ENCODE peak calls at places on chromosomes 5 and 9, in seven cellular contexts. One of them, this sample, is unnamed.

GRCh38 chr5:112290667-112291066 is 128.4 kb downstream of the EPB41L4A start:
- DNase-seq in A549: no peak
- DNase-seq in body of pancreas: no peak
- DNase-seq in OCI-LY7: no peak
- DNase-seq in WTC11: no peak
- DNase-seq in AG09319: no peak
- DNase-seq in left ventricle myocardium inferior: no peak
- DNase-seq in this sample: no peak

GRCh38 chr5:134463991-134464760 is 52.5 kb upstream of the CDKN2AIPNL start:
- DNase-seq in A549: no peak
- DNase-seq in body of pancreas: no peak
- DNase-seq in OCI-LY7: peak; percentile 50
- DNase-seq in WTC11: no peak
- DNase-seq in AG09319: no peak
- DNase-seq in left ventricle myocardium inferior: no peak
- DNase-seq in this sample: no peak

GRCh38 chr5:180289433-180289832 is 2.5 kb downstream of the MAPK9 start:
- DNase-seq in A549: no peak
- DNase-seq in body of pancreas: peak; percentile 94
- DNase-seq in OCI-LY7: no peak
- DNase-seq in WTC11: no peak
- DNase-seq in AG09319: no peak
- DNase-seq in left ventricle myocardium inferior: no peak
- DNase-seq in this sample: no peak

GRCh38 chr5:74903165-74903787 is 37.1 kb upstream of the FAM169A start:
- DNase-seq in A549: peak; percentile 57
- DNase-seq in body of pancreas: peak; percentile 66
- DNase-seq in OCI-LY7: no peak
- DNase-seq in WTC11: peak; percentile 84
- DNase-seq in AG09319: no peak
- DNase-seq in left ventricle myocardium inferior: no peak
- DNase-seq in this sample: peak; percentile 51

GRCh38 chr5:132053483-132053882 is 7.0 kb upstream of the IL3 start:
- DNase-seq in A549: no peak
- DNase-seq in body of pancreas: no peak
- DNase-seq in OCI-LY7: no peak
- DNase-seq in WTC11: no peak
- DNase-seq in AG09319: no peak
- DNase-seq in left ventricle myocardium inferior: peak; percentile 3
- DNase-seq in this sample: no peak

GRCh38 chr5:77640577-77641396 is 2.3 kb upstream of the OTP start:
- DNase-seq in A549: no peak
- DNase-seq in body of pancreas: no peak
- DNase-seq in OCI-LY7: no peak
- DNase-seq in WTC11: peak; percentile 39
- DNase-seq in AG09319: no peak
- DNase-seq in left ventricle myocardium inferior: no peak
- DNase-seq in this sample: no peak

GRCh38 chr9:89923961-89924504 is 319.2 kb downstream of the GADD45G start:
- DNase-seq in A549: no peak
- DNase-seq in body of pancreas: peak; percentile 18
- DNase-seq in OCI-LY7: peak; percentile 3
- DNase-seq in WTC11: no peak
- DNase-seq in AG09319: no peak
- DNase-seq in left ventricle myocardium inferior: no peak
- DNase-seq in this sample: no peak

GRCh38 chr9:2335260-2335659 is 286.3 kb upstream of the VLDLR start:
- DNase-seq in A549: no peak
- DNase-seq in body of pancreas: no peak
- DNase-seq in OCI-LY7: no peak
- DNase-seq in WTC11: no peak
- DNase-seq in AG09319: no peak
- DNase-seq in left ventricle myocardium inferior: no peak
- DNase-seq in this sample: no peak

GRCh38 chr9:97510797-97511761 is 9.6 kb downstream of the TMOD1 start:
- DNase-seq in A549: peak; percentile 51
- DNase-seq in body of pancreas: no peak
- DNase-seq in OCI-LY7: no peak
- DNase-seq in WTC11: no peak
- DNase-seq in AG09319: peak; percentile 38
- DNase-seq in left ventricle myocardium inferior: no peak
- DNase-seq in this sample: no peak

GRCh38 chr5:14410068-14410941 is 171.3 kb upstream of the OTULINL start:
- DNase-seq in A549: no peak
- DNase-seq in body of pancreas: no peak
- DNase-seq in OCI-LY7: no peak
- DNase-seq in WTC11: no peak
- DNase-seq in AG09319: no peak
- DNase-seq in left ventricle myocardium inferior: peak; percentile 50
- DNase-seq in this sample: no peak

GRCh38 chr5:178277346-178277745 is 44.7 kb upstream of the PHYKPL start:
- DNase-seq in A549: no peak
- DNase-seq in body of pancreas: no peak
- DNase-seq in OCI-LY7: no peak
- DNase-seq in WTC11: no peak
- DNase-seq in AG09319: no peak
- DNase-seq in left ventricle myocardium inferior: no peak
- DNase-seq in this sample: no peak

GRCh38 chr5:180085837-180086236 is 14.3 kb upstream of the RNF130 start:
- DNase-seq in A549: no peak
- DNase-seq in body of pancreas: no peak
- DNase-seq in OCI-LY7: no peak
- DNase-seq in WTC11: no peak
- DNase-seq in AG09319: no peak
- DNase-seq in left ventricle myocardium inferior: no peak
- DNase-seq in this sample: no peak

GRCh38 chr5:54090495-54091084 is 219.8 kb downstream of the ARL15 start:
- DNase-seq in A549: peak; percentile 72
- DNase-seq in body of pancreas: no peak
- DNase-seq in OCI-LY7: no peak
- DNase-seq in WTC11: no peak
- DNase-seq in AG09319: peak; percentile 80
- DNase-seq in left ventricle myocardium inferior: no peak
- DNase-seq in this sample: no peak

GRCh38 chr5:174559141-174559540 is 165.2 kb upstream of the MSX2 start:
- DNase-seq in A549: no peak
- DNase-seq in body of pancreas: no peak
- DNase-seq in OCI-LY7: no peak
- DNase-seq in WTC11: no peak
- DNase-seq in AG09319: no peak
- DNase-seq in left ventricle myocardium inferior: no peak
- DNase-seq in this sample: no peak

GRCh38 chr9:128341435-128341849 is 1.1 kb downstream of the SLC27A4 start:
- DNase-seq in A549: peak; percentile 84
- DNase-seq in body of pancreas: peak; percentile 78
- DNase-seq in OCI-LY7: peak; percentile 84
- DNase-seq in WTC11: peak; percentile 81
- DNase-seq in AG09319: no peak
- DNase-seq in left ventricle myocardium inferior: peak; percentile 40
- DNase-seq in this sample: peak; percentile 52

GRCh38 chr9:86093788-86094555 is 5.4 kb downstream of the GOLM1 start:
- DNase-seq in A549: peak; percentile 98
- DNase-seq in body of pancreas: peak; percentile 81
- DNase-seq in OCI-LY7: no peak
- DNase-seq in WTC11: no peak
- DNase-seq in AG09319: no peak
- DNase-seq in left ventricle myocardium inferior: no peak
- DNase-seq in this sample: peak; percentile 60

GRCh38 chr5:69491027-69491426 is 1.6 kb upstream of the OCLN start:
- DNase-seq in A549: no peak
- DNase-seq in body of pancreas: no peak
- DNase-seq in OCI-LY7: no peak
- DNase-seq in WTC11: no peak
- DNase-seq in AG09319: no peak
- DNase-seq in left ventricle myocardium inferior: no peak
- DNase-seq in this sample: no peak

GRCh38 chr5:143176048-143176447 is 227.4 kb downstream of the NR3C1 start:
- DNase-seq in A549: no peak
- DNase-seq in body of pancreas: no peak
- DNase-seq in OCI-LY7: no peak
- DNase-seq in WTC11: no peak
- DNase-seq in AG09319: no peak
- DNase-seq in left ventricle myocardium inferior: no peak
- DNase-seq in this sample: no peak

GRCh38 chr5:68248896-68249295 is 33.3 kb downstream of the PIK3R1 start:
- DNase-seq in A549: no peak
- DNase-seq in body of pancreas: no peak
- DNase-seq in OCI-LY7: no peak
- DNase-seq in WTC11: no peak
- DNase-seq in AG09319: no peak
- DNase-seq in left ventricle myocardium inferior: no peak
- DNase-seq in this sample: no peak

GRCh38 chr5:83270311-83270710 is 193.0 kb downstream of the XRCC4 start:
- DNase-seq in A549: no peak
- DNase-seq in body of pancreas: no peak
- DNase-seq in OCI-LY7: no peak
- DNase-seq in WTC11: no peak
- DNase-seq in AG09319: no peak
- DNase-seq in left ventricle myocardium inferior: no peak
- DNase-seq in this sample: no peak

GRCh38 chr5:37767961-37768360 is 71.9 kb downstream of the GDNF start:
- DNase-seq in A549: no peak
- DNase-seq in body of pancreas: no peak
- DNase-seq in OCI-LY7: no peak
- DNase-seq in WTC11: no peak
- DNase-seq in AG09319: no peak
- DNase-seq in left ventricle myocardium inferior: no peak
- DNase-seq in this sample: no peak

GRCh38 chr9:97501177-97501971 is at the start of gene TMOD1:
- DNase-seq in A549: peak; percentile 45
- DNase-seq in body of pancreas: peak; percentile 89
- DNase-seq in OCI-LY7: no peak
- DNase-seq in WTC11: peak; percentile 73
- DNase-seq in AG09319: no peak
- DNase-seq in left ventricle myocardium inferior: peak; percentile 82
- DNase-seq in this sample: peak; percentile 39

GRCh38 chr5:135235002-135235401 is 164.0 kb downstream of the MACROH2A1 start:
- DNase-seq in A549: no peak
- DNase-seq in body of pancreas: no peak
- DNase-seq in OCI-LY7: no peak
- DNase-seq in WTC11: no peak
- DNase-seq in AG09319: no peak
- DNase-seq in left ventricle myocardium inferior: no peak
- DNase-seq in this sample: no peak

GRCh38 chr9:5845147-5845531 is 12.2 kb upstream of the ERMP1 start:
- DNase-seq in A549: no peak
- DNase-seq in body of pancreas: no peak
- DNase-seq in OCI-LY7: no peak
- DNase-seq in WTC11: no peak
- DNase-seq in AG09319: no peak
- DNase-seq in left ventricle myocardium inferior: no peak
- DNase-seq in this sample: no peak

GRCh38 chr5:115532517-115532916 is 12.1 kb downstream of the FEM1C start:
- DNase-seq in A549: no peak
- DNase-seq in body of pancreas: no peak
- DNase-seq in OCI-LY7: no peak
- DNase-seq in WTC11: no peak
- DNase-seq in AG09319: no peak
- DNase-seq in left ventricle myocardium inferior: no peak
- DNase-seq in this sample: no peak

GRCh38 chr9:120505186-120505585 is 74.8 kb downstream of the CDK5RAP2 start:
- DNase-seq in A549: no peak
- DNase-seq in body of pancreas: no peak
- DNase-seq in OCI-LY7: no peak
- DNase-seq in WTC11: no peak
- DNase-seq in AG09319: no peak
- DNase-seq in left ventricle myocardium inferior: no peak
- DNase-seq in this sample: no peak

GRCh38 chr9:136347472-136348256 is 15.9 kb downstream of the DNLZ start:
- DNase-seq in A549: no peak
- DNase-seq in body of pancreas: no peak
- DNase-seq in OCI-LY7: no peak
- DNase-seq in WTC11: no peak
- DNase-seq in AG09319: no peak
- DNase-seq in left ventricle myocardium inferior: no peak
- DNase-seq in this sample: no peak

GRCh38 chr9:136345281-136346156 is 18.0 kb downstream of the DNLZ start:
- DNase-seq in A549: peak; percentile 57
- DNase-seq in body of pancreas: peak; percentile 58
- DNase-seq in OCI-LY7: no peak
- DNase-seq in WTC11: peak; percentile 79
- DNase-seq in AG09319: no peak
- DNase-seq in left ventricle myocardium inferior: peak; percentile 77
- DNase-seq in this sample: peak; percentile 50

GRCh38 chr9:136344544-136345280 is 17.4 kb downstream of the GPSM1 start:
- DNase-seq in A549: no peak
- DNase-seq in body of pancreas: no peak
- DNase-seq in OCI-LY7: no peak
- DNase-seq in WTC11: no peak
- DNase-seq in AG09319: no peak
- DNase-seq in left ventricle myocardium inferior: no peak
- DNase-seq in this sample: no peak

GRCh38 chr9:136346927-136347465 is 16.5 kb downstream of the DNLZ start:
- DNase-seq in A549: no peak
- DNase-seq in body of pancreas: no peak
- DNase-seq in OCI-LY7: no peak
- DNase-seq in WTC11: no peak
- DNase-seq in AG09319: no peak
- DNase-seq in left ventricle myocardium inferior: no peak
- DNase-seq in this sample: no peak

GRCh38 chr9:136346157-136346481 is 17.4 kb downstream of the DNLZ start:
- DNase-seq in A549: no peak
- DNase-seq in body of pancreas: no peak
- DNase-seq in OCI-LY7: no peak
- DNase-seq in WTC11: no peak
- DNase-seq in AG09319: no peak
- DNase-seq in left ventricle myocardium inferior: no peak
- DNase-seq in this sample: no peak
- TF ChIP-seq CTCF in A549: no peak
- TF ChIP-seq CTCF in body of pancreas: no peak
- TF ChIP-seq CTCF in OCI-LY7: no peak
- TF ChIP-seq CTCF in WTC11: no peak
- TF ChIP-seq CTCF in AG09319: no peak
- TF ChIP-seq CTCF in left ventricle myocardium inferior: no peak
- TF ChIP-seq CTCF in this sample: no peak

GRCh38 chr5:7518947-7519560 is 123.1 kb downstream of the ADCY2 start:
- DNase-seq in A549: peak; percentile 15
- DNase-seq in body of pancreas: no peak
- DNase-seq in OCI-LY7: no peak
- DNase-seq in WTC11: peak; percentile 79
- DNase-seq in AG09319: no peak
- DNase-seq in left ventricle myocardium inferior: no peak
- DNase-seq in this sample: no peak
- TF ChIP-seq CTCF in A549: no peak
- TF ChIP-seq CTCF in body of pancreas: no peak
- TF ChIP-seq CTCF in OCI-LY7: no peak
- TF ChIP-seq CTCF in WTC11: peak; percentile 59
- TF ChIP-seq CTCF in AG09319: no peak
- TF ChIP-seq CTCF in left ventricle myocardium inferior: no peak
- TF ChIP-seq CTCF in this sample: peak; percentile 44

GRCh38 chr5:140794594-140795258 is at the start of gene PCDHA2:
- DNase-seq in A549: peak; percentile 32
- DNase-seq in body of pancreas: no peak
- DNase-seq in OCI-LY7: no peak
- DNase-seq in WTC11: no peak
- DNase-seq in AG09319: no peak
- DNase-seq in left ventricle myocardium inferior: no peak
- DNase-seq in this sample: no peak
- TF ChIP-seq CTCF in A549: no peak
- TF ChIP-seq CTCF in body of pancreas: no peak
- TF ChIP-seq CTCF in OCI-LY7: peak; percentile 47
- TF ChIP-seq CTCF in WTC11: peak; percentile 10
- TF ChIP-seq CTCF in AG09319: no peak
- TF ChIP-seq CTCF in left ventricle myocardium inferior: peak; percentile 22
- TF ChIP-seq CTCF in this sample: peak; percentile 48

GRCh38 chr5:141677415-141677814 is 4.6 kb downstream of the ARAP3 start:
- DNase-seq in A549: no peak
- DNase-seq in body of pancreas: no peak
- DNase-seq in OCI-LY7: peak; percentile 39
- DNase-seq in WTC11: peak; percentile 67
- DNase-seq in AG09319: no peak
- DNase-seq in left ventricle myocardium inferior: no peak
- DNase-seq in this sample: no peak
- TF ChIP-seq CTCF in A549: no peak
- TF ChIP-seq CTCF in body of pancreas: no peak
- TF ChIP-seq CTCF in OCI-LY7: peak; percentile 66
- TF ChIP-seq CTCF in WTC11: peak; percentile 32
- TF ChIP-seq CTCF in AG09319: no peak
- TF ChIP-seq CTCF in left ventricle myocardium inferior: no peak
- TF ChIP-seq CTCF in this sample: peak; percentile 51